ENCODE peak calls at places on chromosomes 6 and 20, in eight cellular contexts. One of them, this sample, is unnamed.

GRCh38 chr6:156984178-156984738 is 207.1 kb downstream of the ARID1B start:
- DNase-seq in mesenchymal stem cell: no peak
- DNase-seq in prostate gland: no peak
- DNase-seq in effector memory CD4-positive, alpha-beta T cell: no peak
- DNase-seq in spleen: no peak
- DNase-seq in brain microvascular endothelial cell: no peak
- DNase-seq in upper lobe of right lung: no peak
- DNase-seq in cardiac muscle cell: no peak
- DNase-seq in this sample: no peak

GRCh38 chr6:119078449-119079287 is at the start of gene FAM184A:
- DNase-seq in upper lobe of right lung: peak; percentile 87
- DNase-seq in brain microvascular endothelial cell: peak; percentile 19
- DNase-seq in cardiac muscle cell: peak; percentile 69
- DNase-seq in spleen: peak; percentile 87
- DNase-seq in prostate gland: peak; percentile 51
- DNase-seq in effector memory CD4-positive, alpha-beta T cell: peak; percentile 73
- DNase-seq in mesenchymal stem cell: peak; percentile 72
- DNase-seq in this sample: peak; percentile 53

GRCh38 chr6:51765230-51765629 is 322.2 kb downstream of the PKHD1 start:
- DNase-seq in cardiac muscle cell: no peak
- DNase-seq in prostate gland: no peak
- DNase-seq in brain microvascular endothelial cell: no peak
- DNase-seq in mesenchymal stem cell: no peak
- DNase-seq in upper lobe of right lung: no peak
- DNase-seq in spleen: no peak
- DNase-seq in effector memory CD4-positive, alpha-beta T cell: no peak
- DNase-seq in this sample: no peak

GRCh38 chr6:134853111-134854055 is 96.5 kb downstream of the ALDH8A1 start:
- DNase-seq in prostate gland: no peak
- DNase-seq in mesenchymal stem cell: no peak
- DNase-seq in effector memory CD4-positive, alpha-beta T cell: no peak
- DNase-seq in brain microvascular endothelial cell: peak; percentile 27
- DNase-seq in upper lobe of right lung: no peak
- DNase-seq in spleen: no peak
- DNase-seq in cardiac muscle cell: peak; percentile 93
- DNase-seq in this sample: no peak

GRCh38 chr6:17536586-17536985 is 63.5 kb upstream of the FAM8A1 start:
- DNase-seq in prostate gland: no peak
- DNase-seq in mesenchymal stem cell: no peak
- DNase-seq in spleen: no peak
- DNase-seq in cardiac muscle cell: no peak
- DNase-seq in effector memory CD4-positive, alpha-beta T cell: no peak
- DNase-seq in brain microvascular endothelial cell: no peak
- DNase-seq in upper lobe of right lung: no peak
- DNase-seq in this sample: no peak

GRCh38 chr20:64102647-64103354 is 4.6 kb downstream of the NPBWR2 start:
- DNase-seq in brain microvascular endothelial cell: no peak
- DNase-seq in spleen: peak; percentile 76
- DNase-seq in upper lobe of right lung: peak; percentile 60
- DNase-seq in mesenchymal stem cell: no peak
- DNase-seq in cardiac muscle cell: no peak
- DNase-seq in prostate gland: no peak
- DNase-seq in effector memory CD4-positive, alpha-beta T cell: no peak
- DNase-seq in this sample: no peak

GRCh38 chr6:27839303-27840081 is 72.7 kb downstream of the OR2B2 start:
- DNase-seq in effector memory CD4-positive, alpha-beta T cell: no peak
- DNase-seq in upper lobe of right lung: no peak
- DNase-seq in spleen: no peak
- DNase-seq in mesenchymal stem cell: peak; percentile 72
- DNase-seq in brain microvascular endothelial cell: peak; percentile 65
- DNase-seq in prostate gland: peak; percentile 40
- DNase-seq in cardiac muscle cell: peak; percentile 76
- DNase-seq in this sample: no peak

GRCh38 chr6:119348308-119349040 is 1.1 kb downstream of the MAN1A1 start:
- DNase-seq in effector memory CD4-positive, alpha-beta T cell: peak; percentile 19
- DNase-seq in mesenchymal stem cell: peak; percentile 37
- DNase-seq in brain microvascular endothelial cell: no peak
- DNase-seq in prostate gland: no peak
- DNase-seq in spleen: peak; percentile 90
- DNase-seq in upper lobe of right lung: peak; percentile 69
- DNase-seq in cardiac muscle cell: peak; percentile 39
- DNase-seq in this sample: no peak

GRCh38 chr20:62141397-62142251 is 1.6 kb downstream of the PSMA7 start:
- DNase-seq in brain microvascular endothelial cell: no peak
- DNase-seq in effector memory CD4-positive, alpha-beta T cell: no peak
- DNase-seq in prostate gland: no peak
- DNase-seq in mesenchymal stem cell: peak; percentile 76
- DNase-seq in upper lobe of right lung: no peak
- DNase-seq in spleen: no peak
- DNase-seq in cardiac muscle cell: peak; percentile 34
- DNase-seq in this sample: no peak

GRCh38 chr6:168016756-168017525 is 19.5 kb downstream of the KIF25 start:
- DNase-seq in brain microvascular endothelial cell: no peak
- DNase-seq in spleen: no peak
- DNase-seq in cardiac muscle cell: peak; percentile 65
- DNase-seq in effector memory CD4-positive, alpha-beta T cell: no peak
- DNase-seq in prostate gland: no peak
- DNase-seq in mesenchymal stem cell: no peak
- DNase-seq in upper lobe of right lung: no peak
- DNase-seq in this sample: no peak

GRCh38 chr6:167491403-167492095 is 166.7 kb downstream of the TTLL2 start:
- DNase-seq in upper lobe of right lung: peak; percentile 3
- DNase-seq in mesenchymal stem cell: no peak
- DNase-seq in brain microvascular endothelial cell: no peak
- DNase-seq in cardiac muscle cell: no peak
- DNase-seq in effector memory CD4-positive, alpha-beta T cell: no peak
- DNase-seq in prostate gland: peak; percentile 50
- DNase-seq in spleen: no peak
- DNase-seq in this sample: no peak

GRCh38 chr20:62321521-62321948 is 18.7 kb downstream of the ADRM1 start:
- DNase-seq in mesenchymal stem cell: peak; percentile 27
- DNase-seq in spleen: no peak
- DNase-seq in upper lobe of right lung: no peak
- DNase-seq in cardiac muscle cell: no peak
- DNase-seq in effector memory CD4-positive, alpha-beta T cell: no peak
- DNase-seq in brain microvascular endothelial cell: no peak
- DNase-seq in prostate gland: no peak
- DNase-seq in this sample: no peak

GRCh38 chr20:50617022-50617421 is 74.3 kb downstream of the RIPOR3 start:
- DNase-seq in effector memory CD4-positive, alpha-beta T cell: no peak
- DNase-seq in spleen: no peak
- DNase-seq in brain microvascular endothelial cell: no peak
- DNase-seq in cardiac muscle cell: no peak
- DNase-seq in prostate gland: no peak
- DNase-seq in upper lobe of right lung: no peak
- DNase-seq in mesenchymal stem cell: no peak
- DNase-seq in this sample: no peak
- H3K27ac ChIP-seq in effector memory CD4-positive, alpha-beta T cell: no peak overlapping the region
- H3K27ac ChIP-seq in spleen: no peak overlapping the region
- H3K27ac ChIP-seq in brain microvascular endothelial cell: no peak overlapping the region
- H3K27ac ChIP-seq in cardiac muscle cell: no peak overlapping the region
- H3K27ac ChIP-seq in prostate gland: no peak overlapping the region
- H3K27ac ChIP-seq in upper lobe of right lung: no peak overlapping the region
- H3K27ac ChIP-seq in mesenchymal stem cell: no peak overlapping the region
- H3K27ac ChIP-seq in this sample: no peak overlapping the region

GRCh38 chr6:13859871-13860555 is 45.7 kb upstream of the MCUR1 start:
- DNase-seq in brain microvascular endothelial cell: no peak
- DNase-seq in effector memory CD4-positive, alpha-beta T cell: no peak
- DNase-seq in prostate gland: no peak
- DNase-seq in mesenchymal stem cell: no peak
- DNase-seq in upper lobe of right lung: no peak
- DNase-seq in spleen: peak; percentile 70
- DNase-seq in cardiac muscle cell: no peak
- DNase-seq in this sample: no peak
- H3K27ac ChIP-seq in brain microvascular endothelial cell: no peak overlapping the region
- H3K27ac ChIP-seq in effector memory CD4-positive, alpha-beta T cell: no peak overlapping the region
- H3K27ac ChIP-seq in prostate gland: no peak overlapping the region
- H3K27ac ChIP-seq in mesenchymal stem cell: no peak overlapping the region
- H3K27ac ChIP-seq in upper lobe of right lung: no peak overlapping the region
- H3K27ac ChIP-seq in spleen: no peak overlapping the region
- H3K27ac ChIP-seq in cardiac muscle cell: no peak overlapping the region
- H3K27ac ChIP-seq in this sample: no peak overlapping the region

GRCh38 chr6:117494283-117494682 is 11.8 kb downstream of the DCBLD1 start:
- DNase-seq in spleen: no peak
- DNase-seq in brain microvascular endothelial cell: peak; percentile 34
- DNase-seq in effector memory CD4-positive, alpha-beta T cell: no peak
- DNase-seq in mesenchymal stem cell: peak; percentile 63
- DNase-seq in upper lobe of right lung: no peak
- DNase-seq in prostate gland: no peak
- DNase-seq in cardiac muscle cell: peak; percentile 46
- DNase-seq in this sample: no peak
- H3K27ac ChIP-seq in spleen: peak overlapping the region; percentile 24
- H3K27ac ChIP-seq in brain microvascular endothelial cell: peak overlapping the region; percentile 91
- H3K27ac ChIP-seq in effector memory CD4-positive, alpha-beta T cell: no peak overlapping the region
- H3K27ac ChIP-seq in mesenchymal stem cell: peak overlapping the region; percentile 20
- H3K27ac ChIP-seq in upper lobe of right lung: no peak overlapping the region
- H3K27ac ChIP-seq in prostate gland: no peak overlapping the region
- H3K27ac ChIP-seq in cardiac muscle cell: no peak overlapping the region
- H3K27ac ChIP-seq in this sample: no peak overlapping the region

GRCh38 chr20:23754731-23755130 is 4.0 kb upstream of the CST1 start:
- DNase-seq in upper lobe of right lung: no peak
- DNase-seq in spleen: no peak
- DNase-seq in effector memory CD4-positive, alpha-beta T cell: no peak
- DNase-seq in mesenchymal stem cell: no peak
- DNase-seq in brain microvascular endothelial cell: no peak
- DNase-seq in prostate gland: no peak
- DNase-seq in cardiac muscle cell: no peak
- DNase-seq in this sample: no peak
- H3K27ac ChIP-seq in upper lobe of right lung: no peak overlapping the region
- H3K27ac ChIP-seq in spleen: no peak overlapping the region
- H3K27ac ChIP-seq in effector memory CD4-positive, alpha-beta T cell: no peak overlapping the region
- H3K27ac ChIP-seq in mesenchymal stem cell: peak overlapping the region; percentile 44
- H3K27ac ChIP-seq in brain microvascular endothelial cell: peak overlapping the region; percentile 61
- H3K27ac ChIP-seq in prostate gland: no peak overlapping the region
- H3K27ac ChIP-seq in cardiac muscle cell: no peak overlapping the region
- H3K27ac ChIP-seq in this sample: no peak overlapping the region

DNA sequence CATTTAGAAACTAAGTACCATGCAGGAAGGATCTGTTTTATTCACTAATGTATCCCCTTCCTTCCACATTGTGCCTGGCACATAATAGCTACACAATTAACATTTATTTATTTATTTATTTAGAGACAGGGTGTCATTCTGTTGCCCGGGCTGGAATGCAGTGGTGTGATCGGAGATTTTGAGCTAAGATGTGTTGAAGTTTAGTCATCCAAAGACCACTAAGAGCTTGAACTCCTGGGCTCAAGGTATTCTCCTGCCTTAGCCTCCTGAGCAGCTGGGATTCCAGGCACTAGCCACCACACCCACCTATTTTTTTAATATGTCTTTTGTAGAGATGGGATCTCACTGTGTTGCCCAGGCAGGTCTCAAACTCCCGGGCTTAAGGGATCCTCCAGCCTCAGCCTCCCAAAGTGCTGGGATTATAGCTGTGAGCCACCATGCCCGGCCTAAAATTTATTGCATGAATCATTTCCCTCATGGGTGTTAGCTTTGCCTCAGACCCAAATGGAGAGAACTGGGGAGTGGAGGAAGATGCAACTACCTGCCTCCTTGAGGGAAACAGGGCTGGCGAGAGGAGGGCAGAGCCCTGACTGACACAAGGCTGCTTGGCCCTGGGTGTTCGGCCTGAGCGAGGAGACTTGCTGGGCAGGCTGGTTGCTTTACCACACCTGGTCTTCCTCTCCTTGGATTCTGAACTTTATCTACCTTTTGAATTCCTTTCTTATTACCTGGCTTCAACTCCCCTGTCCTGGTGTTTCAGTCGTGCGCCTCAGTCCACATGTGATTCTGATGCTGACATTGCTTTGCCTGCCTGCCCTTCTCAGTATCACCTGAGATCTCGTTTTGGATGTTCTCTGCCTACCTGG is 1.7 kb upstream of the DYNLT1 start:
- DNase-seq in effector memory CD4-positive, alpha-beta T cell: no peak
- DNase-seq in prostate gland: no peak
- DNase-seq in mesenchymal stem cell: no peak
- DNase-seq in cardiac muscle cell: no peak
- DNase-seq in brain microvascular endothelial cell: no peak
- DNase-seq in upper lobe of right lung: peak; percentile 55
- DNase-seq in spleen: no peak
- DNase-seq in this sample: no peak
- H3K27ac ChIP-seq in effector memory CD4-positive, alpha-beta T cell: peak overlapping the region; percentile 16
- H3K27ac ChIP-seq in prostate gland: no peak overlapping the region
- H3K27ac ChIP-seq in mesenchymal stem cell: no peak overlapping the region
- H3K27ac ChIP-seq in cardiac muscle cell: no peak overlapping the region
- H3K27ac ChIP-seq in brain microvascular endothelial cell: no peak overlapping the region
- H3K27ac ChIP-seq in upper lobe of right lung: peak overlapping the region; percentile 99
- H3K27ac ChIP-seq in spleen: no peak overlapping the region
- H3K27ac ChIP-seq in this sample: no peak overlapping the region

DNA sequence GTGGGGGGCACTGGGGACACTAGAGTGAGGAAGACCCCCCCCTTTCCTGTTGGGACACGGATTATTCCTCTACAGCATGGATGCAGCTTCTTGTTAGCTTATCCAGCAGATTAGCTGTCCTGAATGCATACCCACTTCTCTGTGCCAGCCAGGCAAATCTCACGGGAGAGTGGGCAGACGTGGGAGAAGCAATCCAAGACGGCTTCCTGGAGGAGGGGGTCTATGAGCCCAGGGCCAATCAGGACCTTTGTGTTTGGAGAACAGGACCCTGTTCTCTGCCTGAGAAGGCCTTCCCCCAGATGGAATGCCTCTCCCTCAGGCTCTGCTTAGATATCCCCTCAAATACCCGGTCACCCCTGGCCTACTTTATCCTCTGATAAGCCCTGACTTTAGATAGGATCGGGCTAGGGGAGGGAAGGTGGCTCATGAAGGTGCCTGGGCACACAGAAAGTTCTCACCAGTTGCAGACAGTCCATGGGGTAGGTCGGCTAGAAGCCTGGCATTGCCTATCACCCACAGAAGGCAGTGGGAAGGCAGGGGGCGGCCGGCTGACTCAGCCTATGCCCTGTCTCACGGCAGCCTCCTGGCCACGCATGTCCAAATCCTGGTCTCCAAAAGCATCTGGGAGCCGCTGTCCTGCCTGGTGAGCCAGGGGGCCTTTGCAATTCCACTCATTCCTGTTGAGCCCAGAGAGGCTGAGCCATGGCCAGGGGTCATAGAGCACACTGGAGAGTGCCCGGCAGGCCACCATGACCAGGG is 34.7 kb downstream of the SUN5 start:
- DNase-seq in effector memory CD4-positive, alpha-beta T cell: no peak
- DNase-seq in mesenchymal stem cell: no peak
- DNase-seq in cardiac muscle cell: no peak
- DNase-seq in prostate gland: no peak
- DNase-seq in spleen: peak; percentile 36
- DNase-seq in upper lobe of right lung: peak; percentile 45
- DNase-seq in brain microvascular endothelial cell: no peak
- DNase-seq in this sample: no peak
- H3K27ac ChIP-seq in effector memory CD4-positive, alpha-beta T cell: peak overlapping the region; percentile 98
- H3K27ac ChIP-seq in mesenchymal stem cell: no peak overlapping the region
- H3K27ac ChIP-seq in cardiac muscle cell: no peak overlapping the region
- H3K27ac ChIP-seq in prostate gland: no peak overlapping the region
- H3K27ac ChIP-seq in spleen: peak overlapping the region; percentile 88
- H3K27ac ChIP-seq in upper lobe of right lung: no peak overlapping the region
- H3K27ac ChIP-seq in brain microvascular endothelial cell: no peak overlapping the region
- H3K27ac ChIP-seq in this sample: no peak overlapping the region